ENCODE peak calls at places on chromosomes 16 and 17, in seven cellular contexts. I is body of pancreas; V is effector memory CD4-positive, alpha-beta T cell; R is upper lobe of right lung; D is A673; J is A549; W is breast epithelium. Q is an unnamed sample. For H3K4me1, the result is how much of the 10 kb centered on the place peaks cover.

GRCh38 chr17:16313159-16314090 is 39.8 kb downstream of the CENPV start:
- DNase-seq in I (peak), D (no peak), W (no peak), V (no peak), J (no peak), R (no peak), Q (no peak)

GRCh38 chr16:89314858-89315257 is 97.4 kb downstream of the ZNF778 start:
- DNase-seq in V (no peak), J (no peak), D (no peak), I (no peak), R (no peak), W (no peak), Q (no peak)

GRCh38 chr17:67211742-67212141 is 33.3 kb downstream of the HELZ start:
- DNase-seq in W (no peak), I (no peak), V (no peak), D (no peak), J (no peak), R (no peak), Q (peak)

GRCh38 chr17:57600092-57600491 is 145.0 kb downstream of the CCDC182 start:
- DNase-seq in J (no peak), D (no peak), I (no peak), W (no peak), V (peak), R (no peak), Q (no peak)

GRCh38 chr17:27670791-27671590 is 40.0 kb downstream of the LGALS9 start:
- DNase-seq in R (peak), V (no peak), D (no peak), W (no peak), J (no peak), I (no peak), Q (no peak)

GRCh38 chr16:60763869-60764268 is 1272.4 kb downstream of the CDH8 start:
- DNase-seq in I (no peak), J (no peak), D (no peak), W (no peak), V (no peak), R (no peak), Q (no peak)

GRCh38 chr16:51390877-51391276 is 239.8 kb upstream of the SALL1 start:
- DNase-seq in V (no peak), R (no peak), J (no peak), W (no peak), D (no peak), I (no peak), Q (no peak)

GRCh38 chr16:75789237-75789636 is 62.9 kb upstream of the CPHXL start:
- DNase-seq in D (peak), V (no peak), W (no peak), J (peak), R (no peak), I (no peak), Q (peak)

GRCh38 chr17:27906238-27906603 is 13.1 kb upstream of the LYRM9 start:
- DNase-seq in R (no peak), D (no peak), I (no peak), V (no peak), J (no peak), W (no peak), Q (no peak)

GRCh38 chr16:63361032-63361624 is 1324.9 kb upstream of the CDH8 start:
- DNase-seq in V (no peak), I (no peak), W (no peak), D (peak), J (peak), R (no peak), Q (no peak)

GRCh38 chr17:47728214-47728877 is 4.7 kb upstream of the TBX21 start:
- DNase-seq in V (no peak), D (no peak), W (no peak), I (no peak), R (no peak), J (no peak), Q (no peak)

GRCh38 chr17:29358421-29358820 is 31.7 kb upstream of the TAOK1 start:
- DNase-seq in W (no peak), R (no peak), D (no peak), J (no peak), V (no peak), I (no peak), Q (no peak)

GRCh38 chr17:59652119-59652518 is 32.4 kb downstream of the CLTC start:
- DNase-seq in D (no peak), V (no peak), J (no peak), W (no peak), I (no peak), R (no peak), Q (no peak)

GRCh38 chr16:49158029-49158642 is 123.5 kb downstream of the CBLN1 start:
- DNase-seq in W (no peak), J (peak), I (peak), D (peak), V (no peak), R (no peak), Q (peak)

GRCh38 chr16:78297066-78297666 is 197.7 kb downstream of the WWOX start:
- DNase-seq in R (no peak), V (no peak), D (no peak), I (peak), W (no peak), J (no peak), Q (no peak)

GRCh38 chr17:61205931-61206330 is 193.7 kb upstream of the TBX2 start:
- DNase-seq in W (no peak), V (no peak), I (no peak), R (no peak), D (peak), J (no peak), Q (no peak)

GRCh38 chr17:61203765-61204164 is 195.9 kb upstream of the TBX2 start:
- DNase-seq in R (peak), D (no peak), W (no peak), J (no peak), V (no peak), I (no peak), Q (no peak)

GRCh38 chr17:61204456-61204855 is 195.2 kb upstream of the TBX2 start:
- DNase-seq in D (no peak), J (no peak), R (no peak), W (no peak), I (no peak), V (no peak), Q (no peak)

GRCh38 chr17:61206922-61207321 is 192.7 kb upstream of the TBX2 start:
- DNase-seq in D (no peak), W (no peak), V (no peak), I (no peak), J (no peak), R (no peak), Q (no peak)

DNA sequence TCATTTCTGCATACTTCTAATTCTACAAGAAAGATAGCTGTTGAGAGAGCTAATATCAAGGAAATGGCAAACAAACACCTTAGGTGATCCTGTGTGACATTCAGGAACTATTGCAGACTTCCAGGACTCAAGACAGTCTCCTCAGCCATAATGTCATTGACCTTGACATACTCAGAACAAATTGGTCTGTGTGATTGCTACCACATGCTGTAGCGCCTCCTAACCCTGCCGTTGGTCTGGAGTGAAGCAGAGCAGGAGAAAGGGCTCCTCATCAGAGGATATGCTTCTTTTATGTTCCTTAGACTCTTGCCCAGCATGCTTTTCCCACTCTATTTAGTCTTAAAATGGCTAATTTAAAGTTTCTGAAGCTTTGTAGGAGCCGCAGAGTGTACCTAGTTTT is 194.2 kb upstream of the TBX2 start:
- DNase-seq in D (no peak), J (no peak), W (no peak), I (no peak), R (no peak), V (no peak), Q (no peak)
- H3K4me1 ChIP-seq in D (under half), J (half or more), W (under half), I (under half), R (under half), V (under half), Q (under half)

GRCh38 chr17:51325471-51325870 is 65.1 kb downstream of the UTP18 start:
- DNase-seq in I (peak), J (no peak), R (no peak), D (no peak), V (no peak), W (no peak), Q (no peak)
- H3K27ac ChIP-seq in I (no peak), J (no peak), R (no peak), D (no peak), V (no peak), W (no peak), Q (no peak)

GRCh38 chr16:9113707-9114106 is 22.3 kb downstream of the HAPSTR1 start:
- DNase-seq in R (no peak), I (no peak), D (no peak), V (no peak), W (no peak), J (no peak), Q (no peak)
- H3K4me1 ChIP-seq in R (half or more), I (half or more), D (under half), V (under half), W (under half), J (half or more), Q (half or more)

DNA sequence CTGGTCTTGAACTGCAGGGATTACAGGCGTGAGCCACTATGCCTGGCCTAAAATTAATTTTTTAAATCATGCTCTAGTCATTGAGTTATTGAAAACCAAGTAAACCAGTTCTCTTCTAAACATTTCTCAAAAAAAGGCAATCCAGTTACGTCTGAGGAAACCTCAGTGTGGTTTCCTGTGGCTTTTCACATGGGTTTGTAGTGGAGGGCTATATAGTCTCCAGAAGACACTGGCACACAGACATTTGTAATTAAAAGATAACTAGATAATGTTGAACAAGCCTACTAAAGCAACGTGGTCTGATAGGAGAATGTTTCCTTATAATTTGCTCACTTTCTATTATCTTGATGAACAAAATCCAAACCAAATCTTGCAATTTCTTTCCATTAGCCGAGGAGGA is 5.2 kb upstream of the TOB1 start:
- DNase-seq in I (no peak), V (peak), W (no peak), J (no peak), D (no peak), R (no peak), Q (no peak)
- H3K27ac ChIP-seq in I (peak), V (no peak), W (no peak), J (no peak), D (no peak), R (no peak), Q (no peak)

DNA sequence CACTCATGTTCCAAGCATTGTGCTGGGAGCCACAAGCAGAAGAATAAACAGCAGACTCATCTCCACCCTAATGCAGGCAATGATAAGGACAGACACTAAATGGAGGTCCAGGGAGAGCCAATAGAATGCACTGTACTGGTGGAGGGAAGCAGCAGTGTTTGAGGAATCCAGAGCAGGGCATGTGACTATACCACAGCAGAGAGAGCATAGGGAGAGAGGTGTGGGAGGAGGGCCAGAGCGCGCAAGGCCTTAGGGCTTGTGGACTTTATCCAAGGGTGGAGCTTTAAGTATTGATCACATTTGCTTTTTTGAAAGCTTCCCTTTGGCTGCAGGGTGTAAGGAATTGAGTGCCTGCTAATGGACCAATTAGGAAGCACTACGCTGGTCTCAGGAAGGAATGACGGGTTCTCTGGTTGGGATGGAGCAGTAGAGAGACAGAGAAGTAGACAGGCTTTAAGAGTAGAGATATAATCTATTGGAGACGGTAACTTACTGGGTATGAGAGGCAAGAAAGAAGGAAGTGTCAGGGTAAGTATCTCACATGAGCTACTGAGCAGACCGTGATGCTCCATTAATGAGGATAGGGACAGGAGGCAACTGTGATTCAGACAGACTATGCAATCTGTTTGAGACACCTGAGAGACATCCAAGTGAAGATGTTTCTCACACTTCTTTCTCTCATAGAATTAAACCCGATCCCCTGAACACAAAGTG is 82.2 kb downstream of the MYO1D start:
- DNase-seq in D (no peak), V (no peak), I (peak), J (no peak), R (no peak), W (no peak), Q (no peak)
- H3K4me1 ChIP-seq in D (under half), V (under half), I (under half), J (under half), R (under half), W (under half), Q (under half)

DNA sequence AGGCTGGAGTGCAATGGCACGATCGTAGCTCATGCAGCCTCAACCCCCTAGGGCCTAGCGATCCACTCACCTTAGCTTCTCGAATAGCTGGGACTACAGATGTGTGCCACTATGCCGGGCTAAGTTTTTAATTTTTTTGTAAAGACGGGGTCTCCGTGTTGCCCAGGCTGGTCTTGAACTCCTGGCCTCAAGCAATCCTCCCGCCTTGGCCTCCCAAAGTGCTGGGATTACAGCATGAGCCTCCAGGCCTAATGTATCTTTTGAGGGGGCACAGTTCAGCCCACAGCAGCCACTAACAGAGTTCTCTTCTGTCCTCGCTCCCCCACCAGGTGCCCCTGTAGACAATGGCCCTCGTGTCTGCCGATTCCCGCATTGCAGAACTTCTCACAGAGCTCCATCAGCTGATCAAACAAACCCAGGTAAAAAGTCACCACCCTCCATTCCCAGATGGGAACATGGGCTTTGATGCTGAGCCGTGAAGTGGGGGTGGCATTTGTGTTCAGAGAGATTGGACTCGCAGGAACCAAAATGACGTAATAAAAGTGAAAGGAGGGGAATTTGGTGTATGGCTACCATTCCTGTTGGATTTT is 16.0 kb downstream of the SULT1A2 start:
- DNase-seq in V (no peak), J (no peak), D (no peak), I (no peak), W (no peak), R (no peak), Q (no peak)
- H3K27ac ChIP-seq in V (no peak), J (no peak), D (no peak), I (no peak), W (no peak), R (no peak), Q (no peak)

DNA sequence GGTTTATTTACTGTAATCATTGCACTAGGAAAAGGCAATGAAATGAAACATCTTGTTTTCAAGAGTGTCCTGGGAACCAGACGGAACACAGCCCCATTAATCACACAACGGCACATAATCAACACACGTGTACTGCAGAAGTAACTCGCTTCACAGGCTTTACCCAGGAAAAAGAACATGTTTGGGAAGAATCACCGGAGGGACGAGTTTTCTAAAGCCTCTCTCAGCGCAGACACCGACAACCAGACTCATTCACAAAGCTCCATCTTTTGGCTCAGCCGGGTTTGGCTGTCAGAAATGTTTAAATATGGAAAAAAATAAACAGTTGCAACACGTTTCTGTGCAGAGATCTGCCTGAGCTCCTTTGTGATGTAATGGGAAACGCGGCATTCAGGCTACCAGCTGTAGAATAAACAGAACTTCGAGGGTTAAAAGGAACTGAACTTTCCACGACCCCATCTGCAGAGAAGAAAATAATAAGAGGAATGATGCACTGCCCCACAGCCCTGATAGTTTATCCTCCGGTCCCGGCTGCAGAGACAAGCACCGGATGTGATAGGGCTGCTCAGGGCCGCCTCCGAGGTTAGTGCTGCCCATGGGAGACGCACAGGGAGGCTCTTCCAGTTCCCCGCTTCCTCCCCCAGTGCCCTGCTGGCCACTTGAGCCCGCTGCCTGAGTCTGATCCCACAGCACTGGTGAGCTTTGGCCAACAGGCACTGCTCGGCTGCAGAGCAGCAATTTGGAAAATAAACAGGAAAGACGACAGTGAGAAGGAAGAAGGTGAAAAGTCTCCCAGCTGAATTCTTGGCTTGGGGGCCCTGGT is 119.8 kb downstream of the HIC1 start:
- DNase-seq in J (no peak), V (no peak), D (no peak), W (no peak), R (peak), I (peak), Q (no peak)
- H3K4me1 ChIP-seq in J (under half), V (under half), D (under half), W (half or more), R (half or more), I (half or more), Q (under half)

DNA sequence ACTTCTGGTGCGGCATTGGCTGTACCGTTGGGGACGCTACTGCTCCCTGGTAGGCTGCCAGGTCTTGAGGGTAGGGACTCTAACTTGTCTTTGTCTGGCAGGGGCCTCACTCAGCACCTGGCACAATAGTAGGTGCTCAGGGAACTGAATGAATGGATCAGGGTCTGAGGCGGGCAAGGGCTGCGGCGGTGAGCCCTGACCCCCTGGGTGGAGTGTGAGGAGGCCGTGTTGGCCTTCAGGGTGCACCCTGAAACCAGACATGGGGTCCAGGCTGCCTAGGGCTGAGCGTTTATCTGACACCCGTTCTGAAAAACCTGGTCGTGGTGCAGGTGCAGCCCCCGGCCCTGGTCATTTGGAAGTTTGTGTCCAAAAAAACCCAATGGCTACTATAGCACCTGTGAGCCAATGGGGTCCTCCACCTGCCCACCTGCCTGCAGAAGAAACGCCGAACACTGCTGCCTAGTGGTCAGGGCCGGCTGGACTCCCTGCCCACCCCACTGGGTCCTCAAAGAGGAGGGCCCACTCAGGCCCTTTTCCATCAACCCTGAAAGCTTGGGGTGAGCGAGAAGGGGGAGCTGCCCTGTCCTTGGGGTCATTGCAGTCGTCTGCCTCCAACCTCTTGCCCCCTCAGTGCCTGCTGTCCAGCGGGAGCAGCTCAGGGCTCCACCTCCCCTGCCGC is 4.9 kb upstream of the ATP6V0C start:
- DNase-seq in J (no peak), R (no peak), W (no peak), V (no peak), I (no peak), D (no peak), Q (no peak)
- H3K27ac ChIP-seq in J (no peak), R (no peak), W (no peak), V (no peak), I (no peak), D (no peak), Q (no peak)

Q was measured in foreskin keratinocyte.